ENCODE peak calls at places on chromosome 17, in nine cellular contexts. G, Y, P, C, R, A, H, T and D are unnamed samples. For H3K27me3, the result is how much of the 10 kb centered on the place peaks cover.

GRCh38 chr17:879546-879945 is 97.4 kb downstream of the MRM3 start:
- DNase-seq in C (peak), A (peak), Y (peak), R (no peak), P (peak), T (peak), H (peak), G (peak), D (peak)

GRCh38 chr17:72417627-72418026 is 296.8 kb downstream of the SOX9 start:
- DNase-seq in T (no peak), A (no peak), C (no peak), P (no peak), R (no peak), G (no peak), H (no peak), Y (no peak), D (no peak)

GRCh38 chr17:73311428-73311780 is 397 bp downstream of the CDC42EP4 start:
- DNase-seq in H (peak), Y (no peak), T (no peak), A (no peak), C (no peak), P (no peak), R (no peak), G (no peak), D (peak)

GRCh38 chr17:63399856-63400255 is 46.2 kb downstream of the CYB561 start:
- DNase-seq in H (no peak), T (no peak), G (no peak), C (no peak), P (no peak), Y (no peak), A (peak), R (no peak), D (peak)

GRCh38 chr17:45784583-45785372 is 658 bp downstream of the CRHR1 start:
- DNase-seq in C (peak), A (peak), G (no peak), T (no peak), Y (no peak), H (peak), R (no peak), P (no peak), D (peak)

GRCh38 chr17:73585583-73585982 is 58.7 kb downstream of the SDK2 start:
- DNase-seq in R (no peak), T (no peak), C (peak), H (no peak), Y (no peak), P (no peak), A (no peak), G (no peak), D (no peak)

GRCh38 chr17:45087496-45087975 is 26.4 kb downstream of the NMT1 start:
- DNase-seq in G (no peak), R (no peak), C (no peak), P (no peak), H (no peak), A (no peak), T (no peak), Y (no peak), D (no peak)

GRCh38 chr17:39080416-39081179 is 70.8 kb downstream of the PLXDC1 start:
- DNase-seq in Y (no peak), R (no peak), C (no peak), T (no peak), G (no peak), H (no peak), A (peak), P (no peak), D (no peak)

GRCh38 chr17:33974276-33974675 is 280.8 kb upstream of the CCL2 start:
- DNase-seq in H (no peak), R (no peak), C (no peak), G (no peak), A (no peak), P (no peak), Y (no peak), T (no peak), D (no peak)

GRCh38 chr17:47896672-47897490 is 845 bp downstream of the SP2 start:
- DNase-seq in C (no peak), G (no peak), H (no peak), A (no peak), T (no peak), Y (no peak), R (no peak), P (no peak), D (no peak)

GRCh38 chr17:17682737-17683675 is 1.7 kb downstream of the RAI1 start:
- DNase-seq in G (no peak), C (peak), Y (peak), A (peak), T (no peak), R (no peak), H (peak), P (no peak), D (peak)

GRCh38 chr17:83083368-83084201 is 4.2 kb downstream of the METRNL start:
- DNase-seq in H (no peak), P (peak), G (no peak), C (peak), R (no peak), T (no peak), Y (peak), A (no peak), D (no peak)

GRCh38 chr17:50210249-50211225 is 9.1 kb upstream of the COL1A1 start:
- DNase-seq in A (peak), G (peak), H (no peak), P (peak), C (peak), R (peak), Y (no peak), T (no peak), D (peak)

GRCh38 chr17:13510062-13510461 is 91.7 kb downstream of the HS3ST3A1 start:
- DNase-seq in A (no peak), Y (no peak), C (peak), T (no peak), P (no peak), H (no peak), G (no peak), R (no peak), D (no peak)

GRCh38 chr17:77571562-77571981 is 386.9 kb upstream of the TNRC6C start:
- DNase-seq in T (no peak), Y (no peak), P (no peak), G (no peak), R (no peak), H (peak), C (no peak), A (no peak), D (no peak)

GRCh38 chr17:11296994-11297393 is 56.0 kb downstream of the SHISA6 start:
- DNase-seq in P (no peak), G (no peak), H (no peak), Y (no peak), C (no peak), A (no peak), T (no peak), R (no peak), D (no peak)

GRCh38 chr17:65572581-65573282 is 11.3 kb upstream of the AXIN2 start:
- DNase-seq in T (no peak), H (no peak), G (no peak), A (no peak), R (no peak), C (peak), P (peak), Y (no peak), D (no peak)

GRCh38 chr17:50668025-50668837 is 33.5 kb downstream of the ABCC3 start:
- DNase-seq in A (no peak), P (no peak), T (no peak), R (no peak), H (no peak), C (no peak), Y (no peak), G (no peak), D (no peak)

GRCh38 chr17:63716426-63716825 is 16.5 kb upstream of the LIMD2 start:
- DNase-seq in T (no peak), Y (no peak), C (no peak), R (no peak), G (no peak), P (no peak), A (no peak), H (no peak), D (no peak)

GRCh38 chr17:67434061-67434525 is 57.0 kb downstream of the PITPNC1 start:
- DNase-seq in Y (peak), R (no peak), C (no peak), P (no peak), A (peak), G (no peak), T (no peak), H (peak), D (peak)

GRCh38 chr17:9987779-9988585 is 82.9 kb upstream of the RCVRN start:
- DNase-seq in H (peak), G (no peak), T (no peak), R (no peak), Y (peak), P (peak), C (peak), A (peak), D (peak)

GRCh38 chr17:49218941-49219913 is 8.7 kb downstream of the ABI3 start:
- DNase-seq in G (no peak), H (peak), P (no peak), R (no peak), C (peak), A (peak), Y (peak), T (no peak), D (no peak)

GRCh38 chr17:31416503-31416923 is 25.0 kb downstream of the RAB11FIP4 start:
- DNase-seq in Y (no peak), C (no peak), P (no peak), R (no peak), H (no peak), A (no peak), T (no peak), G (peak), D (peak)

GRCh38 chr17:34389343-34389742 is 26.3 kb upstream of the CCL1 start:
- DNase-seq in P (no peak), C (no peak), H (no peak), R (no peak), A (no peak), Y (no peak), T (no peak), G (no peak), D (no peak)

GRCh38 chr17:47839899-47840741 is 953 bp downstream of the SCRN2 start:
- DNase-seq in G (no peak), Y (no peak), H (no peak), A (no peak), C (no peak), T (no peak), R (no peak), P (no peak), D (no peak)

GRCh38 chr17:50507871-50508572 is at the start of gene MYCBPAP:
- DNase-seq in Y (peak), P (no peak), R (no peak), H (peak), A (peak), C (peak), T (no peak), G (peak), D (peak)

GRCh38 chr17:6755731-6756184 is at the start of gene XAF1:
- DNase-seq in H (peak), A (peak), T (no peak), R (no peak), C (no peak), P (no peak), Y (peak), G (no peak), D (peak)

GRCh38 chr17:47732399-47733046 is 513 bp upstream of the TBX21 start:
- DNase-seq in G (no peak), Y (no peak), P (no peak), A (no peak), H (no peak), C (peak), T (no peak), R (no peak), D (no peak)

GRCh38 chr17:73118876-73119485 is 26.5 kb upstream of the SLC39A11 start:
- DNase-seq in G (no peak), R (no peak), H (no peak), T (no peak), C (no peak), Y (no peak), A (peak), P (no peak), D (no peak)

GRCh38 chr17:83180264-83180995 is 101.0 kb downstream of the METRNL start:
- DNase-seq in T (no peak), C (no peak), P (no peak), R (peak), G (peak), H (no peak), Y (no peak), A (peak), D (no peak)

GRCh38 chr17:17516315-17516930 is 20.2 kb upstream of the RASD1 start:
- DNase-seq in R (no peak), A (no peak), C (no peak), Y (no peak), T (no peak), H (no peak), G (no peak), P (no peak), D (no peak)

GRCh38 chr17:20009302-20010098 is at the start of gene SPECC1:
- DNase-seq in G (peak), H (peak), C (peak), T (peak), R (no peak), A (peak), Y (peak), P (no peak), D (peak)

GRCh38 chr17:79623786-79624657 is 13.2 kb upstream of the RBFOX3 start:
- DNase-seq in Y (peak), A (no peak), G (no peak), P (no peak), H (peak), R (peak), T (no peak), C (no peak), D (peak)
- H3K27me3 ChIP-seq in Y (under half), A (under half), G (under half), P (under half), H (under half), R (under half), T (under half), C (under half), D (under half)

DNA sequence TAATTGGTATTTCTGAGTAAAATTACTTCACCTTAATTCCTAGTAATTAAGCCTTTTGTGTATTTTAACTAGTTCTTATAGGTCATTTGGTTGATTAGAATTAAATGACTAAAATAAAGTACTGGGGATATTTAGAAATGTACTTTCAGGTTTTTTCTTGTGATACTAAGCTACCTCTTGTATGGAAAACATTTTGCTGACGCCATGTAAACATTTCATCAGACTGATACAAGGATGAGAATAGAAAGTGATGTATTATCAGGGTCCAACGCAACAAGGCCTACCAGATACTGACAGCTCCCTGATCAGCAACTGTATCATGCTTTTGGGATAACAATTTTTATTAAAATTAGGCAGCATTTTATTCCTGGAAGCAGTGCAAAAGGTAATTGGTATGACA is 1.7 kb downstream of the SMARCE1 start:
- DNase-seq in G (no peak), Y (no peak), C (no peak), T (no peak), H (no peak), R (no peak), A (no peak), P (no peak), D (no peak)
- H3K4me3 ChIP-seq in G (no peak), Y (no peak), C (peak), T (no peak), H (peak), R (no peak), A (no peak), P (no peak), D (no peak)

DNA sequence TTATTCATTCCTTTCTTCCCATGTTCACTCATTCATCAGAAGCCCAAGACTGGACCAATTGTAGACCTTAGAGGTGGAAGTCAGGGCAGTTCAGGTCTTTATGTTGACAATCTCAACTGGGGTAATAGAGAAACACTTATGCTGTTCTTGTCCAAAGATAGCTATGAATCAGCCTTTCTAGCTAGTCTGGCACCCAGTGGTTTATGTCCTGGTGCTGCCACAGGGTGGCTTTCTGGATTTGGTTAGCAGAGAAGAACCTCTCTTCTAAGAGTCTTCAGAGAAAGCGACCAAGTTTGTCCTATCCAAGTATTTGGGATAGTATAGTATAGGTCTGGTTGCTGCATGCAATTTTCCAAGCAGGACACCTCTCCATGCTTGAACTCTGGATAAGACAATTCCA is 83.3 kb downstream of the NOG start:
- DNase-seq in C (no peak), T (no peak), H (no peak), G (no peak), A (no peak), Y (no peak), R (no peak), P (no peak), D (no peak)
- H3K27me3 ChIP-seq in C (half or more), T (under half), H (under half), G (under half), A (under half), Y (under half), R (under half), P (under half), D (half or more)

GRCh38 chr17:78735832-78736525 is 46.1 kb downstream of the CYTH1 start:
- DNase-seq in H (no peak), A (peak), T (no peak), P (no peak), R (no peak), Y (no peak), G (no peak), C (no peak), D (no peak)

GRCh38 chr17:78734841-78735641 is 47.0 kb downstream of the CYTH1 start:
- DNase-seq in C (no peak), Y (no peak), P (no peak), T (no peak), A (no peak), H (no peak), G (no peak), R (no peak), D (no peak)

GRCh38 chr17:78737332-78737731 is 44.7 kb downstream of the CYTH1 start:
- DNase-seq in C (no peak), P (no peak), T (no peak), A (no peak), Y (no peak), G (no peak), R (no peak), H (no peak), D (no peak)

GRCh38 chr17:78738245-78738644 is 43.8 kb downstream of the CYTH1 start:
- DNase-seq in R (no peak), T (no peak), P (no peak), G (no peak), Y (no peak), H (no peak), C (no peak), A (no peak), D (no peak)

DNA sequence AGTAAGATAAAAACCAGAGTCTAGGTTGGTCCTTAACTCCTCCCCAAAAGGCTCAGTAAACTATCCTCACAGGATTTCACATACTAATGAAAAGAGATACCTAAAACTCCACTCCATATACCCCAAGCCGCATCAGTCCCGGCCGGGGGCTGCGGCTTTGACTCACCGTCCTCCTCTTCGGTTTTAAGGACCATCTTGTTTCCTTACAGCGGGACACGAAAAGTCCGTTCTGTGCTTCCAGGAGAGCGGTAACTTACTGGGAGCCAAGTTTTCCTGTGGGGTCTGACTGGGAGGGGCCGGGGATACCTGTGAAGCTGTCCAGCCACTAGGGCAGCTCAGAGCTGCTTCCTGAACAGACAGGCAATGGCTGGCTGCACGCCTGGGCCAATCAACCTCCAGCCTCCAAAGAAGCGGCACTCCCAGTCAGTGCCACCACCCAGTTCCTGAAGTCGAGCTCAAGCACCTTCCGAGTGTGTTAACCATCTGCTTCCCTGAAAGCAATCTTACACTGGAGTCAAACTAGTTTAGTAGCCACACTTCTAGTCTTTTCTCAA is 45.5 kb downstream of the CYTH1 start:
- DNase-seq in T (peak), H (peak), G (peak), Y (peak), C (peak), R (no peak), P (no peak), A (peak), D (peak)
- H3K4me3 ChIP-seq in T (peak), H (peak), G (peak), Y (peak), C (no peak), R (peak), P (no peak), A (peak), D (peak)

DNA sequence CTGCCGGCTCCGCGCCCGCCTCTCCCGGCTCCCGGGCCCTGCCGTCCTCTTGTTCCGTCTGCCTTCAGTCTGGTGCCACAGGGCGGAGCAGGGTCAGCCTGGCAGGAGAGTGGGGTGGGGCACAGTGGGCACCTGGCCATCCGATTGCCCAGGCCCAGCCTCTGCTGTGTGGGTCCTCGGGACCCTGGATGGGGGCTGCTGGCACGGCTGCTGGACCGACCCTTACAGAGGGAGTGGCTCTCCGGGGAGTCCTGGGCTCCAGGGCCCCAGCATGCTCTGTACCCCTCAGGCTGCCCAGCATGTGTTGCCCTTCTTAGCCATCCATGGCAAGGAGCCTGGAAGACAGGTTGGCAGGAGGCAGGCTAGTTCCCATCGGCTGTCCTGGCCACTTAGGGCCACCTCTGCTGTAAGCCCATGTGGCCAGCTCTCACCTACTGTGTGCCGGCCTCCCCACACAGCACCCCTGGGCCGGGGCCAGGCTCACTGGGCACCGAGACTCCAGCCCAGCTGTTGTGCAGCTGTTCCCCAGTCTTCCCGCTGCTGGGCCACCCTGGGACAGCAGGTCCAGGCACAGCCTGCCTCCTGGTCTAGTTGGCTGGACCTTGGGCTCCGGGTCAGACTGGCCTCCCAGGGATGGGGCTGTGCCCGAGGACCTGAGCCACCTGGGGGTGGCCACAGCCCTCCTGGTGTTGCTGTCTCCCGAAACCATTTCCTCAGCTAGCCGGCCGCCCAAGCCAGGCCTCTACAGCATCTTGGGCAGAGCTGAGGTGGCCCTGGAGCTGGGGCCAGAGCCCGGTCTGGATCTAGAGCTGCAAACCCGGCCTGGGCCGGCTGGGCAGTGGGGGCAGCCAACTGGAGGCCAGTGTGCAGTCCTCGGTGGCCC is 24.9 kb downstream of the BAHCC1 start:
- DNase-seq in Y (no peak), G (no peak), H (no peak), A (no peak), C (no peak), R (no peak), P (no peak), T (no peak), D (no peak)
- H3K27me3 ChIP-seq in Y (under half), G (under half), H (under half), A (under half), C (under half), R (under half), P (under half), T (under half), D (under half)

GRCh38 chr17:58202859-58203258 is 10.3 kb downstream of the EPX start:
- DNase-seq in P (no peak), H (no peak), Y (no peak), T (no peak), A (no peak), C (no peak), R (no peak), G (no peak), D (no peak)

GRCh38 chr17:58196610-58197009 is 4.1 kb downstream of the EPX start:
- DNase-seq in T (no peak), C (no peak), Y (no peak), G (no peak), A (no peak), P (no peak), R (no peak), H (no peak), D (no peak)

GRCh38 chr17:58195518-58196123 is 3.1 kb downstream of the EPX start:
- DNase-seq in R (no peak), C (no peak), Y (no peak), H (no peak), G (no peak), A (no peak), T (no peak), P (no peak), D (no peak)

GRCh38 chr17:58204796-58205195 is 12.3 kb downstream of the EPX start:
- DNase-seq in Y (no peak), G (no peak), T (no peak), R (no peak), C (no peak), H (no peak), P (no peak), A (no peak), D (no peak)

GRCh38 chr17:58200024-58200633 is 7.6 kb downstream of the EPX start:
- DNase-seq in G (no peak), P (peak), H (peak), Y (peak), C (peak), R (no peak), A (peak), T (peak), D (no peak)
- H3K4me3 ChIP-seq in G (no peak), P (no peak), H (no peak), Y (no peak), C (no peak), R (no peak), A (no peak), T (no peak), D (no peak)